ENCODE peak calls at places on chromosomes 7 and 10, in nine cellular contexts. Q, O, K, J, G, V, Y, T and U are unnamed samples.

GRCh38 chr10:2915412-2915811 is 151.9 kb upstream of the PFKP start:
- DNase-seq in Q (no peak), O (no peak), K (no peak), J (no peak), G (no peak), V (no peak), Y (no peak), T (no peak), U (no peak)

GRCh38 chr10:123135415-123136141 is at the start of gene HMX3:
- DNase-seq in Q (no peak), O (no peak), K (no peak), J (no peak), G (no peak), V (no peak), Y (peak; percentile 55), T (no peak), U (no peak)

GRCh38 chr7:46387646-46388045 is 466.6 kb upstream of the IGFBP3 start:
- DNase-seq in Q (peak; percentile 27), O (no peak), K (no peak), J (no peak), G (no peak), V (peak; percentile 73), Y (peak; percentile 78), T (no peak), U (peak; percentile 70)

GRCh38 chr10:75352650-75353049 is 48.9 kb downstream of the ZNF503 start:
- DNase-seq in Q (peak; percentile 17), O (no peak), K (no peak), J (no peak), G (no peak), V (peak; percentile 26), Y (no peak), T (no peak), U (peak; percentile 24)

GRCh38 chr7:131284702-131285419 is 42.8 kb upstream of the MKLN1 start:
- DNase-seq in Q (peak; percentile 48), O (no peak), K (no peak), J (no peak), G (peak; percentile 52), V (peak; percentile 50), Y (no peak), T (no peak), U (peak; percentile 11)

GRCh38 chr10:30803901-30804322 is 174.4 kb upstream of the LYZL2 start:
- DNase-seq in Q (peak; percentile 77), O (no peak), K (peak; percentile 52), J (no peak), G (no peak), V (peak; percentile 77), Y (peak; percentile 89), T (no peak), U (peak; percentile 82)

GRCh38 chr10:86253171-86254072 is 113.2 kb downstream of the GRID1 start:
- DNase-seq in Q (no peak), O (no peak), K (no peak), J (no peak), G (no peak), V (no peak), Y (no peak), T (no peak), U (no peak)

GRCh38 chr10:12526311-12526710 is 177.0 kb downstream of the CAMK1D start:
- DNase-seq in Q (no peak), O (no peak), K (no peak), J (no peak), G (no peak), V (no peak), Y (no peak), T (no peak), U (no peak)

GRCh38 chr10:114538544-114538906 is 119.5 kb downstream of the ABLIM1 start:
- DNase-seq in Q (no peak), O (peak; percentile 69), K (no peak), J (no peak), G (peak; percentile 86), V (no peak), Y (no peak), T (no peak), U (no peak)

GRCh38 chr10:79047875-79048638 is 20.7 kb upstream of the ZMIZ1 start:
- DNase-seq in Q (no peak), O (peak; percentile 61), K (no peak), J (no peak), G (peak; percentile 75), V (no peak), Y (no peak), T (no peak), U (no peak)

GRCh38 chr10:28177944-28178637 is 124.8 kb downstream of the MPP7 start:
- DNase-seq in Q (peak; percentile 38), O (peak; percentile 27), K (no peak), J (no peak), G (no peak), V (peak; percentile 38), Y (peak; percentile 6), T (no peak), U (peak; percentile 25)

GRCh38 chr7:39530996-39531395 is 35.2 kb upstream of the YAE1 start:
- DNase-seq in Q (no peak), O (no peak), K (no peak), J (no peak), G (no peak), V (no peak), Y (no peak), T (no peak), U (no peak)

GRCh38 chr7:17986826-17987225 is 40.8 kb downstream of the PRPS1L1 start:
- DNase-seq in Q (peak; percentile 79), O (no peak), K (peak; percentile 63), J (no peak), G (no peak), V (peak; percentile 95), Y (peak; percentile 86), T (no peak), U (peak; percentile 82)

DNA sequence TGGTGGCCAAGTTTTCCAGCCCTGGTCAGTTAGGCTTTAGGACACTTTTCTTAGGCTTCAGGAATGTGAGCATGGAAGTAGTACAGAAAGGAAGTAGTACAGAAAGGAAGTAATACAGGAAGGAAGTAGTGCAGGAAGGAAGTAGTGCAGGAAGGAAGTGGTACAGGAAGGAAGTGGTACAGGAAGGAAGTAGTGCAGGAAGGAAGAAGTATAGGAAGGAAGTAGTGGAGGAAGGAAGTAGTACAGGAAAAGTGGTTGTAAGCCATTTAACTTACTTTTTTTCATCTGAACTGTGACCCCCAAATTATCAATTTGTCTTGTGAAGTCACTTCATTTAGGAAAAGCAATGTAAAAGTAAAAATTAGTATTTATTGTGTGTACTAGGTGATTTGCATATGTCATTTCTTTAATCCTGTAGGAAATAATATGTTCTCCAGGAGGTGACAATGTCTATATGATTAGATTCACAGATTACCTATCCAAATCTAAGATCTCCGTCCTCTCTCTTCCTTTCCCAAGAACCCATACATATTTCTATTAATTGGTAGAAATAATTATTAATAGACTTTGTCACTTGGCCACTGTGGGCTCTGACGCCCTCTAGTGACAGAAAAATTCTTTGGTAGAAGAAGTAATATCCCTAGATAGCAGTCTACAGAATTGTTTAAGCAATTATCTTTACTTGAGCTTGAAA is 3.9 kb upstream of the FAS start:
- DNase-seq in Q (peak; percentile 53), O (no peak), K (no peak), J (peak; percentile 38), G (no peak), V (no peak), Y (peak; percentile 65), T (no peak), U (peak; percentile 68)
- H3K4me3 ChIP-seq in Q (no peak overlapping the region), O (no peak overlapping the region), K (no peak overlapping the region), J (no peak overlapping the region), G (no peak overlapping the region), V (no peak overlapping the region), Y (no peak overlapping the region), T (no peak overlapping the region), U (no peak overlapping the region)

GRCh38 chr7:148261996-148262688 is 328.4 kb upstream of the C7orf33 start:
- DNase-seq in Q (no peak), O (no peak), K (no peak), J (no peak), G (no peak), V (no peak), Y (no peak), T (no peak), U (no peak)
- H3K4me3 ChIP-seq in Q (no peak overlapping the region), O (no peak overlapping the region), K (no peak overlapping the region), J (peak overlapping the region; percentile 12), G (no peak overlapping the region), V (no peak overlapping the region), Y (no peak overlapping the region), T (no peak overlapping the region), U (no peak overlapping the region)

GRCh38 chr7:138207555-138207971 is 131.3 kb downstream of the AKR1D1 start:
- DNase-seq in Q (no peak), O (no peak), K (no peak), J (no peak), G (no peak), V (no peak), Y (no peak), T (no peak), U (no peak)
- H3K4me3 ChIP-seq in Q (no peak overlapping the region), O (no peak overlapping the region), K (no peak overlapping the region), J (no peak overlapping the region), G (no peak overlapping the region), V (no peak overlapping the region), Y (no peak overlapping the region), T (no peak overlapping the region), U (no peak overlapping the region)

GRCh38 chr7:159212226-159212625 is 67.6 kb upstream of the VIPR2 start:
- DNase-seq in Q (no peak), O (no peak), K (no peak), J (no peak), G (no peak), V (no peak), Y (no peak), T (no peak), U (no peak)

GRCh38 chr7:159215053-159215452 is 70.4 kb upstream of the VIPR2 start:
- DNase-seq in Q (no peak), O (no peak), K (no peak), J (no peak), G (no peak), V (no peak), Y (no peak), T (no peak), U (no peak)

GRCh38 chr7:159209429-159209828 is 64.8 kb upstream of the VIPR2 start:
- DNase-seq in Q (no peak), O (no peak), K (no peak), J (no peak), G (no peak), V (no peak), Y (no peak), T (no peak), U (no peak)

GRCh38 chr7:159213253-159213652 is 68.6 kb upstream of the VIPR2 start:
- DNase-seq in Q (no peak), O (no peak), K (no peak), J (no peak), G (no peak), V (no peak), Y (no peak), T (no peak), U (no peak)

DNA sequence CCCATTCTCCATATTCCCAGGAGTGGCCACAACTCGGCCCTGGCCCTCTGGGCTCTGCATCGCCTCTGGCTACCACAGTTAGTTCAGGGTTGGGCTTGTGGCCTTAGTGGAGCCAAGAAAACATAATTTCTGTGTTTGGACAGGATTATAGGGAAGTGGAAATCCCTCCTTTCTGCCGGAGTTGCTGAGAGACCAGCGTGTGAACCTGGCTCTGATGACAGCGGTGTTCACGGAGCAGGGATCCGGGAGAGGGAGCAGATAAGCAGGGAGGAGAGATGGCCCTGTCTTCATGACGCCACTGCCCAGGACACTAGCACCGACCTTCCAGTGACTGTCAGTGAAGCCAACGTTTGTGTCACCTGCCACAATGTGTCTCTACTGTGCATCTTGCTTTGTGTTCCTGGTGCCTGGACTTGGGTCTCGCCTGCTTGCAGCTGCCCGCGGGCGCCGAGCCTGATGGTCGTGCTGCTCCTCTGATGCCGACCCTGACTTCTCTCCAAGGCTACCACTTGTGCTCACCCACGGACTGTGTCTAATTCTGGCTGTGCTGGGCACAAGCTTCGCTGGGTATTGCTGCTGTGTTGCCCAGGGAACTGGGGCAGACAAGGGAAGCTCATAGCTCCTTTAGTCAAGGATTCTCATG is 67.0 kb upstream of the VIPR2 start:
- DNase-seq in Q (no peak), O (no peak), K (no peak), J (no peak), G (no peak), V (no peak), Y (no peak), T (no peak), U (no peak)
- H3K4me3 ChIP-seq in Q (no peak overlapping the region), O (no peak overlapping the region), K (no peak overlapping the region), J (no peak overlapping the region), G (no peak overlapping the region), V (no peak overlapping the region), Y (no peak overlapping the region), T (no peak overlapping the region), U (no peak overlapping the region)